ENCODE peak calls at places on chromosome 3, in five cellular contexts. B is mesendoderm, Z is IMR-90, H is neural progenitor cell, D is neuronal stem cell. Y is an unnamed sample. For H3K4me1 and H3K27me3, the result is how much of the 10 kb centered on the place peaks cover.

GRCh38 chr3:190671658-190672057 is 157.8 kb downstream of the IL1RAP start:
- DNase-seq in B (no peak), Z (peak), H (no peak), D (no peak), Y (no peak)

GRCh38 chr3:197525706-197526105 is 30.1 kb downstream of the BDH1 start:
- DNase-seq in B (peak), Z (peak), H (peak), D (no peak), Y (peak)

GRCh38 chr3:126418256-126418530 is 23.5 kb downstream of the CFAP100 start:
- DNase-seq in B (no peak), Z (no peak), H (no peak), D (no peak), Y (no peak)

GRCh38 chr3:195075199-195075940 is 195.6 kb downstream of the XXYLT1 start:
- DNase-seq in B (no peak), Z (peak), H (no peak), D (no peak), Y (no peak)

GRCh38 chr3:59939826-59940426 is 890.1 kb upstream of the CFAP20DC start:
- DNase-seq in B (no peak), Z (no peak), H (no peak), D (no peak), Y (no peak)

GRCh38 chr3:141150431-141150830 is 81.2 kb upstream of the PXYLP1 start:
- DNase-seq in B (peak), Z (no peak), H (peak), D (no peak), Y (peak)

GRCh38 chr3:149011676-149012075 is 20.3 kb downstream of the GYG1 start:
- DNase-seq in B (no peak), Z (no peak), H (no peak), D (no peak), Y (no peak)

GRCh38 chr3:159733194-159733860 is 255.3 kb upstream of the IL12A start:
- DNase-seq in B (peak), Z (peak), H (peak), D (peak), Y (no peak)

GRCh38 chr3:160941885-160942494 is 163.2 kb downstream of the B3GALNT1 start:
- DNase-seq in B (peak), Z (peak), H (peak), D (peak), Y (peak)

DNA sequence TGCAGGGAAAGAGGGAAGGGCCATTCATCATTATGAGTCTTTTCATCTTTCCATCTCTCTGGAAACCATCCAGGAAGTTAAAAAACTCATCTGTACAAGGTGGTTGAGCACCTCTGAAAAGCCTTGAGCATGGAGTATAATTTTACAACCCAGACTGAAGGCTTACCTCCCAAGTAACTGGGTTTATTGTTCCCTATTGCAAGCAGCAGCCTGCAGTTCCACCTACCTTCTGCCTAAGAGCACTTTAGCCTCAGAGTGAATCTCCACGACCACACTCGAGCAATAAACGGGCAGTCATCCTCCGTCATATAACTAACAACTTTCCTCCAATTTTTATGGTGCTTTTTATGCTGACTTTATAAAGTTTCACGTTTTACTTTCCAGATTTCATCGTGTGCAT is 32.8 kb downstream of the OSBPL10 start:
- DNase-seq in B (no peak), Z (no peak), H (no peak), D (no peak), Y (no peak)
- H3K4me1 ChIP-seq in B (under half), Z (under half), H (under half), D (under half), Y (under half)

DNA sequence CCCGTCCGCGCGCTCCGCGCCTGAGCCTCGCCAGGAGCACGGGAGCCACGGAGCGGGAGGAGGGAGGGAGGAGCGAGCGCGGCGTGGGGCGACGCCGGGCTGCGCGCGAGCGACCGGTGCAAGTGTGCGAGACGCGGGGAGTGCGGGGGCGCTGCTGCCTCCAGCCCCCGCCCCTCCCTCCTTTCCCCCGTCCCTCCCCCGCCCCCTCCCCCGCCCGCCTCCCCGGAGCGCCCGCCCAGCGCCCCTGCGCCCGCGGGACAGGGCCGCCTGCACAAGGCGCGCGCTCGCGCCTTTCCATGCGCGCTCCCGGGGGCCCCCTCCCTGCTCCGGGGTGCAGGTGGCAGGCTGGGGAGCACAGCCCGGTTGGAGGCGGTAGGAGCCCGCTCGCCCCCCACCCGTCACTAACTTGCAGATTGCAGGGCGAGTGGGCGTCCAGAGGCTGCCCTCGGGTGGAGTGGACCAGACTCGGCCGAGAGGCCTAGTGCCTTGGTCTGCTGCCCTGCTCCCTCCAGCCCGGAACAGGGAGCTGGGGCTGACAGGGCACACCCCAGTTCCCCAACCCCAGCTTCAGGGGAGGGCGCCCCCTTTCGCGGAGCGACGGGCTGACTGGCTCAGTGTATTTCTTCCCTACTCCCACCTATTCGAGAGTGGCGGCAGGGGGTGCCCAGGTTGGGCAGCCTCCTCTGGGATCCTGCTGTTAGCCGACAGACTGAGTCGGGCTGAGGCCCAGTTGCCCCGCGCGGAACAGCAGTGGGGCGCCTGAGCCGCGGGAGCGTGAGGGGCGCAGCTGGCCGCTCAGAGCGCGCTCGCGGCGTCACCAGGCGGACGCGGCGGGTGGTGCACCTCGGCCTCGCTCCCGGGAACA is at the start of gene WNT7A:
- DNase-seq in B (peak), Z (no peak), H (peak), D (peak), Y (peak)
- H3K27me3 ChIP-seq in B (under half), Z (under half), H (half or more), D (half or more), Y (half or more)

GRCh38 chr3:129281726-129282125 is 3.1 kb downstream of the HMCES start:
- DNase-seq in B (no peak), Z (no peak), H (no peak), D (no peak), Y (no peak)

GRCh38 chr3:129278970-129279906 is 568 bp downstream of the HMCES start:
- DNase-seq in B (peak), Z (peak), H (peak), D (peak), Y (peak)

GRCh38 chr3:129277829-129278271 is 820 bp upstream of the HMCES start:
- DNase-seq in B (peak), Z (peak), H (peak), D (no peak), Y (peak)

GRCh38 chr3:129278439-129278969 is at the start of gene HMCES:
- DNase-seq in B (peak), Z (peak), H (peak), D (peak), Y (peak)

GRCh38 chr3:129280183-129280582 is 1.5 kb downstream of the HMCES start:
- DNase-seq in B (no peak), Z (no peak), H (no peak), D (no peak), Y (no peak)
- H3K9ac ChIP-seq in B (no peak), Z (no peak), H (no peak), D (no peak), Y (peak)

GRCh38 chr3:69087030-69087791 is 2.5 kb downstream of the ARL6IP5 start:
- DNase-seq in B (no peak), Z (no peak), H (no peak), D (no peak), Y (no peak)

GRCh38 chr3:69085543-69086132 is 901 bp downstream of the ARL6IP5 start:
- DNase-seq in B (no peak), Z (no peak), H (peak), D (no peak), Y (peak)

GRCh38 chr3:69086133-69086722 is 1.5 kb downstream of the ARL6IP5 start:
- DNase-seq in B (no peak), Z (peak), H (peak), D (no peak), Y (peak)

GRCh38 chr3:69090021-69090420 is 5.3 kb downstream of the ARL6IP5 start:
- DNase-seq in B (peak), Z (peak), H (no peak), D (no peak), Y (no peak)

GRCh38 chr3:69088033-69088432 is 3.3 kb downstream of the ARL6IP5 start:
- DNase-seq in B (no peak), Z (peak), H (no peak), D (no peak), Y (no peak)
- H3K4me1 ChIP-seq in B (under half), Z (under half), H (under half), D (under half), Y (under half)

GRCh38 chr3:185150561-185150960 is 2.3 kb downstream of the C3orf70 start:
- DNase-seq in B (no peak), Z (no peak), H (no peak), D (no peak), Y (no peak)

GRCh38 chr3:185149591-185149990 is 3.3 kb downstream of the C3orf70 start:
- DNase-seq in B (no peak), Z (no peak), H (no peak), D (no peak), Y (no peak)

GRCh38 chr3:185151101-185151958 is 1.5 kb downstream of the C3orf70 start:
- DNase-seq in B (no peak), Z (no peak), H (no peak), D (no peak), Y (no peak)

GRCh38 chr3:185144784-185145183 is 8.1 kb downstream of the C3orf70 start:
- DNase-seq in B (no peak), Z (no peak), H (no peak), D (no peak), Y (no peak)

DNA sequence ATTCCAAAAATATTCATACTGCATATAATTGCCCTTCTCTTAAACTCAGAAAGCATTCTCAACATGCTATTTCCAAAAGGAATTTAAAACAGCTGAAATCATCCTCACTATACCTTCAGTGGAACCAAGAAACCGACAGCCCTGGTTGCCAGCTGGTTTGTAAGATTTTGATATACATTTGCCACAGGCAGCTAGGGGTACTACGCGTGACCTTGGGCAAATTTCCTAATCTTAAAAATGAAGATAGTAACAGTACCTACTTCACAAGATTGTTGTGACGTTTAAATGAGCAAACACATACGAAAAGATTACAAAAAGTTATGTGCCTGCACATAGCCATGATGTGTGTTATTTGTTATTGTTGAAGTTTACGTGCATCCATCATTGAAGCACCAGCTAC is 7.3 kb downstream of the C3orf70 start:
- DNase-seq in B (no peak), Z (no peak), H (no peak), D (no peak), Y (no peak)
- H3K27me3 ChIP-seq in B (under half), Z (under half), H (under half), D (under half), Y (under half)

GRCh38 chr3:170732660-170733245 is 137.2 kb downstream of the RPL22L1 start:
- DNase-seq in B (no peak), Z (no peak), H (no peak), D (no peak), Y (no peak)
- H3K9ac ChIP-seq in B (no peak), Z (no peak), H (no peak), D (no peak), Y (no peak)

Y was measured in endodermal cell.